ENCODE peak calls at places on chromosomes 16 and 17, in eight cellular contexts. A is AG09319, N is adrenal gland, K is colonic mucosa, T is thoracic aorta, X is HCT116, Y is RWPE1, S is AG04450. E is an unnamed sample.

GRCh38 chr17:13601776-13602551 is at the start of gene HS3ST3A1:
- DNase-seq in S (peak; percentile 65), K (peak; percentile 30), X (no peak), N (no peak), T (no peak), Y (peak; percentile 61), A (peak; percentile 82), E (peak; percentile 44)

GRCh38 chr17:48556534-48557401 is 11.9 kb upstream of the HOXB2 start:
- DNase-seq in Y (no peak), X (no peak), S (no peak), K (no peak), T (no peak), N (no peak), A (no peak), E (no peak)

GRCh38 chr17:73513426-73513825 is 130.8 kb downstream of the SDK2 start:
- DNase-seq in Y (no peak), X (no peak), N (no peak), T (no peak), A (no peak), K (no peak), S (no peak), E (no peak)

GRCh38 chr16:80670170-80670865 is 129.5 kb downstream of the DYNLRB2 start:
- DNase-seq in A (no peak), K (no peak), X (no peak), Y (no peak), N (no peak), S (no peak), T (no peak), E (no peak)

GRCh38 chr16:57735755-57736418 is at the start of gene KATNB1:
- DNase-seq in S (no peak), Y (peak; percentile 13), N (peak; percentile 63), X (no peak), A (no peak), K (peak; percentile 33), T (no peak), E (no peak)

GRCh38 chr16:4106516-4106915 is 9.7 kb downstream of the ADCY9 start:
- DNase-seq in T (no peak), A (no peak), N (no peak), K (no peak), S (no peak), Y (no peak), X (no peak), E (no peak)

GRCh38 chr17:79984877-79985276 is 50.8 kb downstream of the TBC1D16 start:
- DNase-seq in X (no peak), K (no peak), S (no peak), T (no peak), N (no peak), A (no peak), Y (no peak), E (no peak)

GRCh38 chr17:59779521-59779920 is 72.1 kb downstream of the VMP1 start:
- DNase-seq in N (no peak), A (no peak), S (no peak), X (no peak), K (no peak), Y (no peak), T (no peak), E (no peak)

GRCh38 chr16:77273815-77274214 is 74.6 kb downstream of the SYCE1L start:
- DNase-seq in K (no peak), S (no peak), A (no peak), X (no peak), T (no peak), Y (no peak), N (no peak), E (no peak)

GRCh38 chr17:58811301-58811700 is 55.6 kb downstream of the PPM1E start:
- DNase-seq in N (no peak), K (no peak), T (no peak), S (no peak), Y (no peak), X (no peak), A (no peak), E (no peak)

GRCh38 chr17:77749316-77749715 is 209.2 kb upstream of the TNRC6C start:
- DNase-seq in T (no peak), A (no peak), S (no peak), Y (no peak), X (no peak), N (no peak), K (no peak), E (no peak)

GRCh38 chr16:57589374-57589773 is 39.1 kb upstream of the ADGRG1 start:
- DNase-seq in N (peak; percentile 37), A (no peak), K (no peak), X (no peak), T (no peak), S (no peak), Y (no peak), E (no peak)

GRCh38 chr17:57408064-57408811 is 151.9 kb downstream of the MSI2 start:
- DNase-seq in S (no peak), K (peak; percentile 59), X (no peak), N (no peak), A (no peak), Y (no peak), T (no peak), E (no peak)

GRCh38 chr16:19203374-19203966 is 35.4 kb downstream of the SYT17 start:
- DNase-seq in Y (no peak), A (no peak), N (no peak), X (no peak), T (no peak), K (no peak), S (no peak), E (no peak)

GRCh38 chr16:88058817-88059216 is 107.6 kb downstream of the BANP start:
- DNase-seq in N (no peak), Y (no peak), A (no peak), K (no peak), S (no peak), X (no peak), T (no peak), E (no peak)

GRCh38 chr17:38922538-38923291 is 2.7 kb upstream of the LASP1NB start:
- DNase-seq in K (peak; percentile 81), Y (no peak), N (peak; percentile 86), A (peak; percentile 34), X (no peak), T (no peak), S (no peak), E (peak; percentile 81)

GRCh38 chr17:33732116-33732515 is 439.0 kb upstream of the ASIC2 start:
- DNase-seq in K (no peak), Y (peak; percentile 33), A (no peak), T (no peak), N (no peak), X (no peak), S (no peak), E (no peak)

GRCh38 chr17:77535435-77535834 is 394.7 kb downstream of the SEC14L1 start:
- DNase-seq in Y (no peak), X (no peak), N (no peak), A (no peak), S (no peak), T (no peak), K (no peak), E (no peak)

GRCh38 chr16:17289050-17289449 is 181.7 kb downstream of the XYLT1 start:
- DNase-seq in S (no peak), X (no peak), T (no peak), Y (no peak), N (no peak), K (no peak), A (no peak), E (no peak)

GRCh38 chr17:50144346-50144745 is 6.1 kb downstream of the PPP1R9B start:
- DNase-seq in K (no peak), T (no peak), Y (no peak), S (no peak), N (no peak), X (no peak), A (no peak), E (no peak)

GRCh38 chr17:65527381-65527780 is 34.1 kb downstream of the AXIN2 start:
- DNase-seq in Y (no peak), K (no peak), S (no peak), N (no peak), X (no peak), A (no peak), T (no peak), E (no peak)

GRCh38 chr17:65529040-65529633 is 32.3 kb downstream of the AXIN2 start:
- DNase-seq in Y (no peak), S (no peak), X (no peak), A (no peak), N (no peak), T (no peak), K (no peak), E (no peak)

GRCh38 chr17:65529761-65530157 is 31.7 kb downstream of the AXIN2 start:
- DNase-seq in X (no peak), A (no peak), K (no peak), T (no peak), S (no peak), N (no peak), Y (no peak), E (no peak)

GRCh38 chr17:65530158-65530984 is 31.1 kb downstream of the AXIN2 start:
- DNase-seq in N (no peak), K (no peak), S (no peak), A (no peak), Y (no peak), X (no peak), T (no peak), E (no peak)

GRCh38 chr17:65527857-65528591 is 33.4 kb downstream of the AXIN2 start:
- DNase-seq in T (no peak), K (no peak), S (no peak), Y (no peak), N (no peak), A (no peak), X (no peak), E (no peak)
- TF ChIP-seq CTCF in T (no peak), K (no peak), S (no peak), Y (no peak), N (no peak), A (no peak), X (no peak), E (no peak)

GRCh38 chr16:85289760-85290625 is 177.7 kb upstream of the CIBAR2 start:
- DNase-seq in T (no peak), K (no peak), N (no peak), S (no peak), Y (no peak), X (no peak), A (no peak), E (no peak)
- TF ChIP-seq CTCF in T (no peak), K (no peak), N (peak; percentile 13), S (no peak), Y (no peak), X (no peak), A (no peak), E (no peak)

GRCh38 chr16:1538804-1539520 is 5.5 kb downstream of the TMEM204 start:
- DNase-seq in N (peak; percentile 83), A (no peak), Y (no peak), T (no peak), K (no peak), X (no peak), S (no peak), E (no peak)
- TF ChIP-seq CTCF in N (no peak), A (no peak), Y (no peak), T (no peak), K (no peak), X (peak; percentile 4), S (no peak), E (peak; percentile 11)

DNA sequence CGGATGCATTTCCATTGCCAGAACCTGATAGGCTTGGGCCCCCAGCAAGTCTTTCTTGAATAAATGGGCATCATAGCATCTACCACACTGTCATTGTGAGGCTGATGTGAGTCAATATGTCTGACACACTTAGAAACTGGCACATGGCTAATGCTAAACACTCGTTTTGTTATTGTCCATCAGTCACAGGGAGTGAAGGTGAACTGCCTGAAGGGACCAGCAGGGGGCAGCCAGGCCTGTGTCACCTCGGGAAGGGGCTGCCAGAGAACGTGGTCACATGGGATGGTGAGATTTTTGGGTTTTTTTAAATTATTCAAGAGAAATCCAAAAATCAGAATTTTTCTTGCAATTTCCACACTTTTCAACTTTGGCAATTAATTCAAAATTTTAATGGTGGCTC is 831 bp upstream of the RCVRN start:
- DNase-seq in T (no peak), S (no peak), Y (peak; percentile 26), K (no peak), N (no peak), A (no peak), X (peak; percentile 26), E (no peak)
- TF ChIP-seq CTCF in T (no peak), S (peak; percentile 25), Y (no peak), K (peak; percentile 27), N (peak; percentile 28), A (peak; percentile 41), X (peak; percentile 84), E (peak; percentile 35)

E was measured in heart left ventricle.